ENCODE peak calls at places on chromosomes 5 and 9, in seven cellular contexts. B, U, W, G, H, I and T are unnamed samples.

GRCh38 chr5:86885489-86886225 is 267.9 kb downstream of the COX7C start:
- DNase-seq in B (no peak), U (no peak), W (no peak), G (no peak), H (no peak), I (no peak), T (no peak)

GRCh38 chr5:93378073-93378472 is 202.9 kb downstream of the NR2F1-AS1 start:
- DNase-seq in B (no peak), U (no peak), W (peak), G (peak), H (peak), I (no peak), T (no peak)

GRCh38 chr9:108864446-108864845 is 2.4 kb downstream of the ACTL7A start:
- DNase-seq in B (no peak), U (no peak), W (no peak), G (peak), H (no peak), I (no peak), T (no peak)

GRCh38 chr5:172871561-172871960 is 37.5 kb downstream of the ERGIC1 start:
- DNase-seq in B (no peak), U (no peak), W (no peak), G (no peak), H (no peak), I (no peak), T (no peak)

GRCh38 chr5:38616061-38616460 is 59.6 kb upstream of the LIFR start:
- DNase-seq in B (no peak), U (no peak), W (no peak), G (peak), H (no peak), I (no peak), T (no peak)

GRCh38 chr5:14893351-14893750 is 21.8 kb upstream of the ANKH start:
- DNase-seq in B (no peak), U (no peak), W (no peak), G (no peak), H (no peak), I (peak), T (no peak)

GRCh38 chr5:51488803-51489642 is 105.8 kb downstream of the ISL1 start:
- DNase-seq in B (no peak), U (no peak), W (no peak), G (no peak), H (no peak), I (no peak), T (no peak)

GRCh38 chr5:158538506-158539074 is 561.1 kb downstream of the EBF1 start:
- DNase-seq in B (no peak), U (no peak), W (no peak), G (no peak), H (no peak), I (no peak), T (no peak)

GRCh38 chr5:37738057-37738691 is 101.7 kb downstream of the GDNF start:
- DNase-seq in B (no peak), U (peak), W (peak), G (peak), H (peak), I (peak), T (peak)

GRCh38 chr9:33946779-33947535 is 101.7 kb downstream of the UBAP2 start:
- DNase-seq in B (no peak), U (no peak), W (peak), G (peak), H (peak), I (no peak), T (no peak)

GRCh38 chr5:77140350-77140749 is 53.3 kb upstream of the ZBED3 start:
- DNase-seq in B (no peak), U (no peak), W (no peak), G (no peak), H (no peak), I (no peak), T (no peak)

GRCh38 chr5:100595152-100595811 is 60.1 kb downstream of the FAM174A start:
- DNase-seq in B (no peak), U (no peak), W (peak), G (peak), H (peak), I (peak), T (no peak)

GRCh38 chr5:132011561-132012384 is at the start of gene ACSL6:
- DNase-seq in B (peak), U (no peak), W (no peak), G (no peak), H (no peak), I (peak), T (no peak)

GRCh38 chr9:124537926-124538325 is 30.7 kb upstream of the NR5A1 start:
- DNase-seq in B (peak), U (no peak), W (no peak), G (no peak), H (no peak), I (peak), T (no peak)

GRCh38 chr9:124530216-124530615 is 23.0 kb upstream of the NR5A1 start:
- DNase-seq in B (no peak), U (no peak), W (no peak), G (no peak), H (no peak), I (no peak), T (no peak)

GRCh38 chr9:124535846-124536245 is 28.6 kb upstream of the NR5A1 start:
- DNase-seq in B (no peak), U (no peak), W (no peak), G (no peak), H (no peak), I (no peak), T (no peak)

GRCh38 chr9:124531115-124531514 is 23.9 kb upstream of the NR5A1 start:
- DNase-seq in B (no peak), U (no peak), W (no peak), G (no peak), H (no peak), I (no peak), T (no peak)

DNA sequence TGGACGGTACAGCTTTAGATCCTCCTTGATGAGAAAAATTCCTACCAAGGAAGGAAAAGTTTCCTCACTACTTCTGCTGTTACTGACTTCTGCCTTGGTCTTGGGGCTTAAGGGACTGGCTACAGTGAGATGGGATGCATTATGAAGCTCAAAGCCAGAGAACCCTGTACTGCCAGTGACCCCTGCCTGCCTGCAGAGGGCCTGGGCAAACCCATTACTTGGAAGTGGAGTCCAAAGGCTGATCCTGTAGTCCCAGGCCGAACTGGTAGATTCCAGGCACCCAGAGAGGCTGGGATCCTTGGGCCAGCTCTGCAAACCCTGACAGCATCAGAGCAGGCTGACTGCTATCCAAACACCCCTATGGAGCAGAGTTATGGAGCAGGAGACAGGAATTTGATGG is 25.7 kb upstream of the NR5A1 start:
- DNase-seq in B (no peak), U (no peak), W (no peak), G (no peak), H (no peak), I (no peak), T (no peak)
- TF ChIP-seq CTCF in B (peak), U (no peak), W (no peak), G (peak), H (peak), I (no peak), T (no peak)

DNA sequence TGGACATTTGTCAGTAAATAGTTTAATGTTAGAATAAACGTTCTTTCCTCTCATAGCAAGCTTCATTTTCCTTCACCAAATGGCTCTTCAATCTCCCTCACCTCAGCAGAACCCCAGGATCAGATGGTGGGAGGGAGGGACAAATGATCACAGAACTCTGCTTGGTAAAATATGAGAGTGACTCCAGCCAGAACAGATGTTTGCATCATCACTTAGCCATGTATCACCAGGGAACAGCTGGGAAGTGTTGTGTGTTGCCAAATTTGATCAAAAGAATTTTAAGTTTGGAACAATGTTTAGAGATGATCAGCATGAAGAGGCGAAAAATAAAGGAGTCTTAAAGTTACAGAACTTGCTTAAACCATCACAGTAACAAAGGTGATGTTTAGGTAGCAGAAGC is 115.7 kb downstream of the FRMD3 start:
- DNase-seq in B (no peak), U (no peak), W (no peak), G (peak), H (no peak), I (no peak), T (no peak)
- H3K4me3 ChIP-seq in B (no peak), U (no peak), W (no peak), G (no peak), H (no peak), I (no peak), T (no peak)

DNA sequence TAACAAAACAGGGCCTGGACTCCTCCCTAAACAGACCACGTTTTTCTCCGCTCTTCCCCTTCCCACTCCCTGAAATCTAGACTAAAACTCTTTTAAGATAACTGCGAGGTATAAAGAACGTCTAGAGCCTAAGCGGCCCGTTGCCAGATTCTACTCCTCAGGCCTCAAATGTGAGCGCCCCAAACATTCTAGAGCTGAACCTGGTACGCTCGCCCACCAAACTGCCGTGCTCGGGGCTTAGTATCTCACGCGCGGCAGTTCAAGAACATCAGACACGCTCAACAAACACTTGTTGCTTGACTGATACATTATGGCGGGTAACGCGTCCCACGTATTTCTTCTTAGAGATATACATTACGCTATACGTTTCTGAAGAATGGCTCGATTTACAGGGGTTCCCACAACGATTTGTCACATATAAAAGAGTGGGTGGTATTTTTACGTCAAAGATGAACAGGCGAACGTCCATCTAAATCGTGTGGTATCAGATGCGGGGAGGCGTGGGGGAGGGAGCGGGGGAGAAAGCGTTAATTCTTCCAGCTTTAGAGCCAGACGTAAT is 557 bp upstream of the SMIM27 start:
- DNase-seq in B (peak), U (peak), W (peak), G (peak), H (no peak), I (peak), T (no peak)
- TF ChIP-seq CTCF in B (no peak), U (no peak), W (no peak), G (no peak), H (no peak), I (no peak), T (no peak)

GRCh38 chr9:119282476-119283117 is 86.6 kb downstream of the BRINP1 start:
- DNase-seq in B (no peak), U (no peak), W (no peak), G (no peak), H (no peak), I (no peak), T (no peak)
- H3K4me3 ChIP-seq in B (no peak), U (no peak), W (no peak), G (no peak), H (no peak), I (no peak), T (no peak)

DNA sequence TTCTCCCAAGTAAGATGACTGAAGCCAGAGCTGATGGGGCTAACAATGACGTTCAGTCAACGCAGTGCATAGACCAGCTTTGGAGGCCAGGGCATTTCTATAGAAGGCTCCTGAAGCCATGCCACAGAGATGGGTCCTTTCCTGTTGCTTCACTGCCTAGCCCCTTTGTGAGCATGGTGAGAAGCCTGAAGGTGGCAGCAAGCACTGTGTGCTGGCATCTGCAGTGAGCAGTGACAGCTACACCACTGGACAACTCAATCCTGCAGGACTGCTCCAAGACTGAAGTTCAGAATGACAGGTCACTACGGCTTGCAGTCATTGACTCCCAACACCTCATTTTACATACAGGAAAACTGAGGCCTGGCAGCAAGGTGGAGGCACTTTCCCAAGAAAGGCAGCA is 229.0 kb downstream of the TSSK1B start:
- DNase-seq in B (no peak), U (peak), W (no peak), G (no peak), H (no peak), I (no peak), T (no peak)
- TF ChIP-seq CTCF in B (no peak), U (peak), W (peak), G (peak), H (peak), I (no peak), T (no peak)

GRCh38 chr5:139795074-139796001 is at the start of gene PSD2:
- DNase-seq in B (peak), U (no peak), W (no peak), G (no peak), H (no peak), I (no peak), T (no peak)
- H3K4me3 ChIP-seq in B (no peak), U (peak), W (no peak), G (peak), H (no peak), I (no peak), T (no peak)

GRCh38 chr9:92455217-92455616 is 27.1 kb downstream of the ASPN start:
- DNase-seq in B (no peak), U (peak), W (no peak), G (no peak), H (no peak), I (no peak), T (no peak)
- TF ChIP-seq CTCF in B (peak), U (peak), W (peak), G (peak), H (peak), I (no peak), T (peak)

GRCh38 chr5:150660108-150660831 is 781 bp upstream of the MYOZ3 start:
- DNase-seq in B (no peak), U (no peak), W (no peak), G (no peak), H (no peak), I (no peak), T (no peak)
- H3K4me3 ChIP-seq in B (no peak), U (no peak), W (no peak), G (no peak), H (no peak), I (no peak), T (no peak)

GRCh38 chr5:71969464-71969863 is 137.8 kb upstream of the MAP1B start:
- DNase-seq in B (no peak), U (no peak), W (peak), G (peak), H (no peak), I (no peak), T (no peak)
- TF ChIP-seq CTCF in B (no peak), U (no peak), W (no peak), G (no peak), H (no peak), I (no peak), T (no peak)